ENCODE peak calls at places on chromosomes 16 and 17, in nine cellular contexts. One of them, this sample, is unnamed.

GRCh38 chr17:13016881-13017622 is 775 bp downstream of the ELAC2 start:
- DNase-seq in dermis blood vessel endothelial cell: no peak
- DNase-seq in BJ: no peak
- DNase-seq in cardiac muscle cell: no peak
- DNase-seq in nephron progenitor cell: no peak
- DNase-seq in choroid plexus epithelial cell: peak; percentile 29
- DNase-seq in stimulated activated CD4-positive, alpha-beta T cell treated with anti-CD3 and anti-CD28 coated beads, Interleukin-12 subunit alpha, Interleukin-12 subunit beta, amount 100 ng/mL, for 4 hours: no peak
- DNase-seq in CD8-positive, alpha-beta memory T cell: no peak
- DNase-seq in myocyte: peak; percentile 2
- DNase-seq in this sample: no peak

GRCh38 chr17:15453782-15454181 is 13.6 kb downstream of the CDRT4 start:
- DNase-seq in choroid plexus epithelial cell: no peak
- DNase-seq in stimulated activated CD4-positive, alpha-beta T cell treated with anti-CD3 and anti-CD28 coated beads, Interleukin-12 subunit alpha, Interleukin-12 subunit beta, amount 100 ng/mL, for 4 hours: no peak
- DNase-seq in BJ: no peak
- DNase-seq in dermis blood vessel endothelial cell: no peak
- DNase-seq in nephron progenitor cell: no peak
- DNase-seq in CD8-positive, alpha-beta memory T cell: no peak
- DNase-seq in myocyte: no peak
- DNase-seq in cardiac muscle cell: no peak
- DNase-seq in this sample: no peak

GRCh38 chr16:27326738-27327585 is 13.2 kb downstream of the IL4R start:
- DNase-seq in stimulated activated CD4-positive, alpha-beta T cell treated with anti-CD3 and anti-CD28 coated beads, Interleukin-12 subunit alpha, Interleukin-12 subunit beta, amount 100 ng/mL, for 4 hours: peak; percentile 20
- DNase-seq in choroid plexus epithelial cell: peak; percentile 98
- DNase-seq in myocyte: peak; percentile 85
- DNase-seq in cardiac muscle cell: peak; percentile 84
- DNase-seq in CD8-positive, alpha-beta memory T cell: peak; percentile 48
- DNase-seq in dermis blood vessel endothelial cell: peak; percentile 84
- DNase-seq in BJ: peak; percentile 63
- DNase-seq in nephron progenitor cell: peak; percentile 36
- DNase-seq in this sample: peak; percentile 82

GRCh38 chr17:78689029-78689428 is 93.0 kb downstream of the CYTH1 start:
- DNase-seq in choroid plexus epithelial cell: no peak
- DNase-seq in nephron progenitor cell: no peak
- DNase-seq in cardiac muscle cell: no peak
- DNase-seq in dermis blood vessel endothelial cell: no peak
- DNase-seq in stimulated activated CD4-positive, alpha-beta T cell treated with anti-CD3 and anti-CD28 coated beads, Interleukin-12 subunit alpha, Interleukin-12 subunit beta, amount 100 ng/mL, for 4 hours: no peak
- DNase-seq in BJ: no peak
- DNase-seq in myocyte: no peak
- DNase-seq in CD8-positive, alpha-beta memory T cell: no peak
- DNase-seq in this sample: no peak

GRCh38 chr16:71428385-71428784 is 13.5 kb downstream of the TLE7 start:
- DNase-seq in dermis blood vessel endothelial cell: no peak
- DNase-seq in cardiac muscle cell: no peak
- DNase-seq in BJ: no peak
- DNase-seq in choroid plexus epithelial cell: no peak
- DNase-seq in nephron progenitor cell: no peak
- DNase-seq in stimulated activated CD4-positive, alpha-beta T cell treated with anti-CD3 and anti-CD28 coated beads, Interleukin-12 subunit alpha, Interleukin-12 subunit beta, amount 100 ng/mL, for 4 hours: no peak
- DNase-seq in myocyte: no peak
- DNase-seq in CD8-positive, alpha-beta memory T cell: no peak
- DNase-seq in this sample: no peak

GRCh38 chr17:41559548-41559947 is 12.3 kb downstream of the KRT9 start:
- DNase-seq in stimulated activated CD4-positive, alpha-beta T cell treated with anti-CD3 and anti-CD28 coated beads, Interleukin-12 subunit alpha, Interleukin-12 subunit beta, amount 100 ng/mL, for 4 hours: no peak
- DNase-seq in nephron progenitor cell: no peak
- DNase-seq in myocyte: no peak
- DNase-seq in cardiac muscle cell: no peak
- DNase-seq in dermis blood vessel endothelial cell: no peak
- DNase-seq in choroid plexus epithelial cell: peak; percentile 35
- DNase-seq in CD8-positive, alpha-beta memory T cell: no peak
- DNase-seq in BJ: no peak
- DNase-seq in this sample: no peak

GRCh38 chr17:73165616-73166404 is 1.0 kb downstream of the SSTR2 start:
- DNase-seq in BJ: no peak
- DNase-seq in choroid plexus epithelial cell: no peak
- DNase-seq in nephron progenitor cell: peak; percentile 47
- DNase-seq in stimulated activated CD4-positive, alpha-beta T cell treated with anti-CD3 and anti-CD28 coated beads, Interleukin-12 subunit alpha, Interleukin-12 subunit beta, amount 100 ng/mL, for 4 hours: no peak
- DNase-seq in CD8-positive, alpha-beta memory T cell: no peak
- DNase-seq in dermis blood vessel endothelial cell: no peak
- DNase-seq in myocyte: no peak
- DNase-seq in cardiac muscle cell: no peak
- DNase-seq in this sample: no peak

GRCh38 chr17:265726-266125 is 84.3 kb upstream of the DOC2B start:
- DNase-seq in myocyte: no peak
- DNase-seq in dermis blood vessel endothelial cell: no peak
- DNase-seq in cardiac muscle cell: no peak
- DNase-seq in stimulated activated CD4-positive, alpha-beta T cell treated with anti-CD3 and anti-CD28 coated beads, Interleukin-12 subunit alpha, Interleukin-12 subunit beta, amount 100 ng/mL, for 4 hours: no peak
- DNase-seq in choroid plexus epithelial cell: no peak
- DNase-seq in nephron progenitor cell: no peak
- DNase-seq in CD8-positive, alpha-beta memory T cell: no peak
- DNase-seq in BJ: no peak
- DNase-seq in this sample: no peak

GRCh38 chr17:82396601-82397435 is 21.3 kb upstream of the HEXD start:
- DNase-seq in cardiac muscle cell: peak; percentile 17
- DNase-seq in stimulated activated CD4-positive, alpha-beta T cell treated with anti-CD3 and anti-CD28 coated beads, Interleukin-12 subunit alpha, Interleukin-12 subunit beta, amount 100 ng/mL, for 4 hours: no peak
- DNase-seq in BJ: peak; percentile 97
- DNase-seq in choroid plexus epithelial cell: peak; percentile 93
- DNase-seq in nephron progenitor cell: no peak
- DNase-seq in CD8-positive, alpha-beta memory T cell: no peak
- DNase-seq in myocyte: peak; percentile 93
- DNase-seq in dermis blood vessel endothelial cell: no peak
- DNase-seq in this sample: peak; percentile 34

GRCh38 chr16:29943846-29944669 is 17.8 kb upstream of the TMEM219 start:
- DNase-seq in nephron progenitor cell: peak; percentile 28
- DNase-seq in cardiac muscle cell: peak; percentile 27
- DNase-seq in dermis blood vessel endothelial cell: peak; percentile 38
- DNase-seq in myocyte: peak; percentile 95
- DNase-seq in BJ: peak; percentile 99
- DNase-seq in stimulated activated CD4-positive, alpha-beta T cell treated with anti-CD3 and anti-CD28 coated beads, Interleukin-12 subunit alpha, Interleukin-12 subunit beta, amount 100 ng/mL, for 4 hours: no peak
- DNase-seq in choroid plexus epithelial cell: peak; percentile 96
- DNase-seq in CD8-positive, alpha-beta memory T cell: no peak
- DNase-seq in this sample: peak; percentile 96

GRCh38 chr17:43021739-43022512 is at the start of gene VAT1:
- DNase-seq in nephron progenitor cell: peak; percentile 87
- DNase-seq in myocyte: peak; percentile 88
- DNase-seq in dermis blood vessel endothelial cell: peak; percentile 82
- DNase-seq in stimulated activated CD4-positive, alpha-beta T cell treated with anti-CD3 and anti-CD28 coated beads, Interleukin-12 subunit alpha, Interleukin-12 subunit beta, amount 100 ng/mL, for 4 hours: peak; percentile 61
- DNase-seq in choroid plexus epithelial cell: peak; percentile 79
- DNase-seq in CD8-positive, alpha-beta memory T cell: peak; percentile 57
- DNase-seq in cardiac muscle cell: peak; percentile 88
- DNase-seq in BJ: no peak
- DNase-seq in this sample: no peak

GRCh38 chr17:41891135-41892065 is 26.2 kb upstream of the KLHL11 start:
- DNase-seq in cardiac muscle cell: no peak
- DNase-seq in nephron progenitor cell: no peak
- DNase-seq in stimulated activated CD4-positive, alpha-beta T cell treated with anti-CD3 and anti-CD28 coated beads, Interleukin-12 subunit alpha, Interleukin-12 subunit beta, amount 100 ng/mL, for 4 hours: no peak
- DNase-seq in myocyte: no peak
- DNase-seq in CD8-positive, alpha-beta memory T cell: no peak
- DNase-seq in choroid plexus epithelial cell: no peak
- DNase-seq in dermis blood vessel endothelial cell: peak; percentile 26
- DNase-seq in BJ: no peak
- DNase-seq in this sample: no peak

GRCh38 chr16:57185446-57185944 is 344 bp downstream of the PSME3IP1 start:
- DNase-seq in cardiac muscle cell: peak; percentile 45
- DNase-seq in choroid plexus epithelial cell: peak; percentile 64
- DNase-seq in myocyte: peak; percentile 59
- DNase-seq in CD8-positive, alpha-beta memory T cell: no peak
- DNase-seq in dermis blood vessel endothelial cell: peak; percentile 84
- DNase-seq in stimulated activated CD4-positive, alpha-beta T cell treated with anti-CD3 and anti-CD28 coated beads, Interleukin-12 subunit alpha, Interleukin-12 subunit beta, amount 100 ng/mL, for 4 hours: no peak
- DNase-seq in BJ: no peak
- DNase-seq in nephron progenitor cell: peak; percentile 38
- DNase-seq in this sample: no peak

GRCh38 chr16:69691980-69692911 is 34.1 kb downstream of the NQO1 start:
- DNase-seq in stimulated activated CD4-positive, alpha-beta T cell treated with anti-CD3 and anti-CD28 coated beads, Interleukin-12 subunit alpha, Interleukin-12 subunit beta, amount 100 ng/mL, for 4 hours: no peak
- DNase-seq in CD8-positive, alpha-beta memory T cell: no peak
- DNase-seq in myocyte: peak; percentile 79
- DNase-seq in nephron progenitor cell: no peak
- DNase-seq in cardiac muscle cell: no peak
- DNase-seq in dermis blood vessel endothelial cell: no peak
- DNase-seq in choroid plexus epithelial cell: peak; percentile 69
- DNase-seq in BJ: peak; percentile 9
- DNase-seq in this sample: no peak

GRCh38 chr17:30372755-30373154 is 6.0 kb upstream of the CPD start:
- DNase-seq in myocyte: no peak
- DNase-seq in nephron progenitor cell: no peak
- DNase-seq in stimulated activated CD4-positive, alpha-beta T cell treated with anti-CD3 and anti-CD28 coated beads, Interleukin-12 subunit alpha, Interleukin-12 subunit beta, amount 100 ng/mL, for 4 hours: no peak
- DNase-seq in BJ: no peak
- DNase-seq in choroid plexus epithelial cell: no peak
- DNase-seq in cardiac muscle cell: no peak
- DNase-seq in CD8-positive, alpha-beta memory T cell: no peak
- DNase-seq in dermis blood vessel endothelial cell: no peak
- DNase-seq in this sample: no peak

GRCh38 chr17:58328195-58329034 is at the start of gene TSPOAP1:
- DNase-seq in dermis blood vessel endothelial cell: no peak
- DNase-seq in CD8-positive, alpha-beta memory T cell: peak; percentile 61
- DNase-seq in myocyte: no peak
- DNase-seq in stimulated activated CD4-positive, alpha-beta T cell treated with anti-CD3 and anti-CD28 coated beads, Interleukin-12 subunit alpha, Interleukin-12 subunit beta, amount 100 ng/mL, for 4 hours: peak; percentile 90
- DNase-seq in cardiac muscle cell: no peak
- DNase-seq in nephron progenitor cell: peak; percentile 77
- DNase-seq in choroid plexus epithelial cell: no peak
- DNase-seq in BJ: no peak
- DNase-seq in this sample: no peak

GRCh38 chr17:27649929-27650328 is 18.9 kb downstream of the LGALS9 start:
- DNase-seq in stimulated activated CD4-positive, alpha-beta T cell treated with anti-CD3 and anti-CD28 coated beads, Interleukin-12 subunit alpha, Interleukin-12 subunit beta, amount 100 ng/mL, for 4 hours: no peak
- DNase-seq in dermis blood vessel endothelial cell: no peak
- DNase-seq in BJ: no peak
- DNase-seq in CD8-positive, alpha-beta memory T cell: no peak
- DNase-seq in myocyte: no peak
- DNase-seq in cardiac muscle cell: no peak
- DNase-seq in choroid plexus epithelial cell: no peak
- DNase-seq in nephron progenitor cell: no peak
- DNase-seq in this sample: no peak

GRCh38 chr17:81710514-81711308 is 1.4 kb upstream of the SLC25A10 start:
- DNase-seq in myocyte: no peak
- DNase-seq in choroid plexus epithelial cell: peak; percentile 59
- DNase-seq in cardiac muscle cell: no peak
- DNase-seq in CD8-positive, alpha-beta memory T cell: no peak
- DNase-seq in dermis blood vessel endothelial cell: peak; percentile 28
- DNase-seq in stimulated activated CD4-positive, alpha-beta T cell treated with anti-CD3 and anti-CD28 coated beads, Interleukin-12 subunit alpha, Interleukin-12 subunit beta, amount 100 ng/mL, for 4 hours: no peak
- DNase-seq in BJ: no peak
- DNase-seq in nephron progenitor cell: no peak
- DNase-seq in this sample: no peak

GRCh38 chr16:83727751-83728352 is 79.9 kb upstream of the HSBP1 start:
- DNase-seq in BJ: no peak
- DNase-seq in myocyte: no peak
- DNase-seq in nephron progenitor cell: no peak
- DNase-seq in cardiac muscle cell: no peak
- DNase-seq in dermis blood vessel endothelial cell: no peak
- DNase-seq in choroid plexus epithelial cell: peak; percentile 7
- DNase-seq in CD8-positive, alpha-beta memory T cell: no peak
- DNase-seq in stimulated activated CD4-positive, alpha-beta T cell treated with anti-CD3 and anti-CD28 coated beads, Interleukin-12 subunit alpha, Interleukin-12 subunit beta, amount 100 ng/mL, for 4 hours: no peak
- DNase-seq in this sample: no peak

GRCh38 chr17:1965556-1966273 is 59.4 kb downstream of the RTN4RL1 start:
- DNase-seq in choroid plexus epithelial cell: no peak
- DNase-seq in myocyte: no peak
- DNase-seq in cardiac muscle cell: no peak
- DNase-seq in BJ: no peak
- DNase-seq in dermis blood vessel endothelial cell: no peak
- DNase-seq in stimulated activated CD4-positive, alpha-beta T cell treated with anti-CD3 and anti-CD28 coated beads, Interleukin-12 subunit alpha, Interleukin-12 subunit beta, amount 100 ng/mL, for 4 hours: no peak
- DNase-seq in nephron progenitor cell: peak; percentile 55
- DNase-seq in CD8-positive, alpha-beta memory T cell: no peak
- DNase-seq in this sample: no peak

GRCh38 chr17:11816409-11816808 is 180.9 kb downstream of the ZNF18 start:
- DNase-seq in BJ: no peak
- DNase-seq in myocyte: no peak
- DNase-seq in stimulated activated CD4-positive, alpha-beta T cell treated with anti-CD3 and anti-CD28 coated beads, Interleukin-12 subunit alpha, Interleukin-12 subunit beta, amount 100 ng/mL, for 4 hours: no peak
- DNase-seq in choroid plexus epithelial cell: no peak
- DNase-seq in cardiac muscle cell: no peak
- DNase-seq in dermis blood vessel endothelial cell: no peak
- DNase-seq in nephron progenitor cell: no peak
- DNase-seq in CD8-positive, alpha-beta memory T cell: no peak
- DNase-seq in this sample: no peak

GRCh38 chr17:81040791-81041337 is 5.9 kb downstream of the BAIAP2 start:
- DNase-seq in stimulated activated CD4-positive, alpha-beta T cell treated with anti-CD3 and anti-CD28 coated beads, Interleukin-12 subunit alpha, Interleukin-12 subunit beta, amount 100 ng/mL, for 4 hours: no peak
- DNase-seq in CD8-positive, alpha-beta memory T cell: no peak
- DNase-seq in myocyte: peak; percentile 22
- DNase-seq in dermis blood vessel endothelial cell: peak; percentile 51
- DNase-seq in choroid plexus epithelial cell: no peak
- DNase-seq in BJ: no peak
- DNase-seq in cardiac muscle cell: no peak
- DNase-seq in nephron progenitor cell: no peak
- DNase-seq in this sample: no peak